ENCODE peak calls at places on chromosomes 3 and 15, in six cellular contexts. Z is fibroblast of the aortic adventitia; Y is HCEC 1CT; N is stimulated activated naive CD4-positive, alpha-beta T cell; D is NCI-H774; O is NCI-H345. T is an unnamed sample.

GRCh38 chr3:36991923-36992805 is 767 bp downstream of the EPM2AIP1 start:
- DNase-seq in D (no peak), N (no peak), Y (peak; percentile 57), Z (peak; percentile 64), O (no peak), T (no peak)

GRCh38 chr15:98712845-98713584 is 64.7 kb downstream of the IGF1R start:
- DNase-seq in Z (no peak), Y (no peak), D (no peak), N (no peak), O (no peak), T (no peak)

GRCh38 chr3:136818851-136819783 is at the start of gene SLC35G2:
- DNase-seq in N (no peak), Y (peak; percentile 85), D (peak; percentile 59), Z (peak; percentile 83), O (peak; percentile 38), T (peak; percentile 9)

GRCh38 chr3:48466386-48467109 is 20.0 kb downstream of the ATRIP start:
- DNase-seq in D (no peak), O (no peak), Y (no peak), N (no peak), Z (no peak), T (peak; percentile 41)

GRCh38 chr3:152058906-152059305 is 185.5 kb downstream of the SUCNR1 start:
- DNase-seq in N (no peak), D (no peak), Y (peak; percentile 2), Z (no peak), O (no peak), T (no peak)

GRCh38 chr3:46293991-46294833 is 52.0 kb downstream of the CCR3 start:
- DNase-seq in D (no peak), Z (no peak), Y (no peak), N (no peak), O (no peak), T (no peak)

GRCh38 chr15:42175671-42176070 is 19.2 kb upstream of the PLA2G4F start:
- DNase-seq in D (no peak), Y (no peak), N (no peak), O (no peak), Z (no peak), T (no peak)

GRCh38 chr3:187802928-187803259 is 57.6 kb upstream of the BCL6 start:
- DNase-seq in N (no peak), Z (no peak), O (no peak), D (no peak), Y (no peak), T (no peak)

GRCh38 chr15:42144841-42145375 is 11.5 kb downstream of the PLA2G4F start:
- DNase-seq in Y (no peak), D (no peak), Z (no peak), N (no peak), O (no peak), T (no peak)

GRCh38 chr3:139640456-139640855 is 37.3 kb downstream of the NMNAT3 start:
- DNase-seq in O (no peak), N (no peak), Y (no peak), D (no peak), Z (no peak), T (no peak)

GRCh38 chr3:17823039-17823438 is 80.6 kb upstream of the TBC1D5 start:
- DNase-seq in Y (no peak), D (no peak), Z (no peak), N (no peak), O (no peak), T (no peak)

GRCh38 chr3:67018105-67018788 is 20.1 kb downstream of the KBTBD8 start:
- DNase-seq in O (no peak), Y (no peak), N (no peak), D (no peak), Z (peak; percentile 44), T (no peak)

GRCh38 chr3:76367281-76367680 is 581.9 kb upstream of the ZNF717 start:
- DNase-seq in Z (no peak), N (no peak), Y (peak; percentile 75), D (no peak), O (no peak), T (no peak)

GRCh38 chr3:56885879-56886647 is 84.3 kb upstream of the ARHGEF3 start:
- DNase-seq in Y (no peak), D (no peak), N (no peak), O (no peak), Z (no peak), T (no peak)

GRCh38 chr3:38805765-38806386 is 10.1 kb downstream of the SCN10A start:
- DNase-seq in Z (peak; percentile 83), N (no peak), O (no peak), D (no peak), Y (peak; percentile 54), T (no peak)

GRCh38 chr15:42650208-42651066 is 75.0 kb downstream of the STARD9 start:
- DNase-seq in N (peak; percentile 42), Z (peak; percentile 87), Y (peak; percentile 80), D (peak; percentile 36), O (peak; percentile 27), T (peak; percentile 20)

GRCh38 chr15:33282226-33283020 is 28.3 kb upstream of the RYR3 start:
- DNase-seq in Y (no peak), D (no peak), Z (no peak), N (no peak), O (no peak), T (no peak)

GRCh38 chr3:71173421-71173975 is 410.0 kb downstream of the FOXP1 start:
- DNase-seq in D (no peak), Z (peak; percentile 98), Y (peak; percentile 34), N (no peak), O (no peak), T (no peak)

GRCh38 chr3:33663042-33663441 is 55.0 kb downstream of the CLASP2 start:
- DNase-seq in N (no peak), Y (peak; percentile 19), Z (no peak), O (no peak), D (no peak), T (no peak)

GRCh38 chr3:56415672-56416071 is 52.6 kb downstream of the ERC2 start:
- DNase-seq in N (no peak), D (peak; percentile 32), Z (no peak), O (no peak), Y (no peak), T (no peak)

GRCh38 chr15:79089890-79090486 is 592 bp downstream of the RASGRF1 start:
- DNase-seq in Y (no peak), O (no peak), D (no peak), Z (no peak), N (no peak), T (no peak)

GRCh38 chr15:67735896-67736295 is 89.4 kb upstream of the SKOR1 start:
- DNase-seq in D (no peak), Y (no peak), N (no peak), O (no peak), Z (no peak), T (no peak)

GRCh38 chr15:60074181-60074885 is 70.2 kb downstream of the FOXB1 start:
- DNase-seq in Z (peak; percentile 49), Y (no peak), N (no peak), D (peak; percentile 60), O (peak; percentile 38), T (no peak)

GRCh38 chr3:56421205-56421604 is 47.1 kb downstream of the ERC2 start:
- DNase-seq in Y (no peak), Z (no peak), D (no peak), O (no peak), N (no peak), T (no peak)

GRCh38 chr15:51735211-51735610 is 2.2 kb downstream of the LYSMD2 start:
- DNase-seq in D (no peak), Y (no peak), O (no peak), Z (no peak), N (peak; percentile 22), T (no peak)

GRCh38 chr3:71753716-71754609 is at the start of gene GPR27:
- DNase-seq in N (no peak), Z (peak; percentile 3), D (no peak), O (peak; percentile 35), Y (no peak), T (no peak)

GRCh38 chr3:144810150-144810549 is 838.5 kb downstream of the DIPK2A start:
- DNase-seq in Z (no peak), O (no peak), D (no peak), N (no peak), Y (no peak), T (no peak)